ENCODE peak calls at places on chromosomes 4 and X, in ten cellular contexts. X is NCI-H524, O is COR-L47, D is tibial nerve, Q is pancreas, F is AG08396, C is NCI-H1694, E is amniotic stem cell, W is iris pigment epithelial cell, S is cardiac fibroblast. U is an unnamed sample.

GRCh38 chrX:23838953-23839352 is 56.0 kb downstream of the SAT1 start:
- DNase-seq in X (no peak), O (no peak), D (no peak), Q (no peak), F (no peak), C (no peak), E (no peak), W (no peak), S (no peak), U (no peak)

GRCh38 chr4:144461906-144462305 is 184.1 kb upstream of the HHIP start:
- DNase-seq in X (no peak), O (no peak), D (no peak), Q (no peak), F (no peak), C (no peak), E (no peak), W (no peak), S (no peak), U (no peak)

GRCh38 chr4:166315721-166316467 is 442.9 kb downstream of the TLL1 start:
- DNase-seq in X (peak), O (no peak), D (no peak), Q (no peak), F (no peak), C (no peak), E (no peak), W (no peak), S (no peak), U (no peak)

GRCh38 chr4:113758361-113758760 is 3.2 kb downstream of the CAMK2D start:
- DNase-seq in X (no peak), O (no peak), D (no peak), Q (no peak), F (peak), C (no peak), E (no peak), W (peak), S (peak), U (no peak)

GRCh38 chr4:151730003-151730559 is 30.7 kb downstream of the GATB start:
- DNase-seq in X (no peak), O (no peak), D (no peak), Q (no peak), F (no peak), C (no peak), E (no peak), W (no peak), S (no peak), U (no peak)

GRCh38 chr4:137312257-137312656 is 220.0 kb downstream of the PCDH18 start:
- DNase-seq in X (no peak), O (no peak), D (no peak), Q (no peak), F (no peak), C (no peak), E (no peak), W (peak), S (peak), U (no peak)

GRCh38 chr4:185801471-185801870 is 10.5 kb downstream of the SORBS2 start:
- DNase-seq in X (no peak), O (no peak), D (no peak), Q (no peak), F (no peak), C (no peak), E (no peak), W (peak), S (no peak), U (no peak)

GRCh38 chrX:108219949-108220601 is 128.5 kb downstream of the ATG4A start:
- DNase-seq in X (no peak), O (no peak), D (no peak), Q (no peak), F (no peak), C (no peak), E (no peak), W (no peak), S (no peak), U (no peak)

GRCh38 chr4:84325625-84326024 is 173.5 kb downstream of the NKX6-1 start:
- DNase-seq in X (no peak), O (no peak), D (no peak), Q (no peak), F (no peak), C (no peak), E (no peak), W (no peak), S (no peak), U (no peak)

GRCh38 chr4:41882622-41883347 is 52.4 kb upstream of the TMEM33 start:
- DNase-seq in X (peak), O (peak), D (no peak), Q (no peak), F (peak), C (peak), E (no peak), W (peak), S (peak), U (peak)

GRCh38 chr4:55634417-55635128 is 1.5 kb downstream of the NMU start:
- DNase-seq in X (no peak), O (no peak), D (no peak), Q (no peak), F (no peak), C (no peak), E (no peak), W (no peak), S (no peak), U (no peak)

GRCh38 chrX:151713859-151714258 is 2.0 kb upstream of the FATE1 start:
- DNase-seq in X (peak), O (no peak), D (no peak), Q (no peak), F (peak), C (peak), E (no peak), W (peak), S (peak), U (peak)

GRCh38 chr4:845836-846251 is 19.9 kb upstream of the CPLX1 start:
- DNase-seq in X (no peak), O (no peak), D (no peak), Q (no peak), F (peak), C (no peak), E (no peak), W (peak), S (peak), U (no peak)

GRCh38 chr4:106773106-106773905 is 262.8 kb downstream of the DKK2 start:
- DNase-seq in X (no peak), O (no peak), D (no peak), Q (peak), F (no peak), C (no peak), E (no peak), W (peak), S (no peak), U (no peak)

GRCh38 chrX:40152173-40152705 is 54.5 kb upstream of the BCOR start:
- DNase-seq in X (peak), O (peak), D (no peak), Q (peak), F (peak), C (peak), E (no peak), W (no peak), S (no peak), U (no peak)

GRCh38 chr4:158139086-158139485 is 33.7 kb downstream of the GASK1B start:
- DNase-seq in X (no peak), O (no peak), D (no peak), Q (no peak), F (no peak), C (no peak), E (no peak), W (peak), S (peak), U (no peak)

GRCh38 chr4:139331185-139331584 is 28.9 kb upstream of the NDUFC1 start:
- DNase-seq in X (no peak), O (no peak), D (no peak), Q (no peak), F (no peak), C (no peak), E (no peak), W (no peak), S (peak), U (no peak)

U was measured in lung microvascular endothelial cell.